ENCODE peak calls at places on chromosomes 5 and 9, in six cellular contexts. D is A549, N is endothelial cell of umbilical vein, C is K562, R is HepG2, G is H1. Y is an unnamed sample.

GRCh38 chr5:139272471-139273321 is 20.8 kb upstream of the MATR3 start:
- DNase-seq in D (no peak), N (no peak), C (no peak), R (peak), G (no peak), Y (no peak)

GRCh38 chr9:126690431-126691051 is 76.8 kb downstream of the LMX1B start:
- DNase-seq in D (peak), N (no peak), C (peak), R (no peak), G (no peak), Y (peak)

GRCh38 chr5:111595425-111595824 is 83.1 kb upstream of the STARD4 start:
- DNase-seq in D (no peak), N (no peak), C (no peak), R (no peak), G (no peak), Y (no peak)

GRCh38 chr5:137731201-137731600 is 4.7 kb downstream of the KLHL3 start:
- DNase-seq in D (no peak), N (no peak), C (no peak), R (no peak), G (no peak), Y (no peak)

GRCh38 chr5:132771559-132771998 is 5.5 kb downstream of the SEPTIN8 start:
- DNase-seq in D (peak), N (peak), C (no peak), R (peak), G (no peak), Y (peak)

GRCh38 chr5:39775458-39776365 is 350.9 kb upstream of the DAB2 start:
- DNase-seq in D (peak), N (peak), C (no peak), R (no peak), G (no peak), Y (no peak)

GRCh38 chr5:157821822-157822622 is 36.9 kb downstream of the CLINT1 start:
- DNase-seq in D (no peak), N (no peak), C (no peak), R (peak), G (no peak), Y (no peak)

GRCh38 chr5:141560725-141561483 is 57.9 kb downstream of the DIAPH1 start:
- DNase-seq in D (peak), N (peak), C (peak), R (peak), G (peak), Y (peak)

GRCh38 chr5:89128930-89129625 is 246.1 kb upstream of the MEF2C start:
- DNase-seq in D (no peak), N (no peak), C (peak), R (no peak), G (no peak), Y (no peak)

GRCh38 chr9:23621166-23621565 is 204.9 kb downstream of the ELAVL2 start:
- DNase-seq in D (no peak), N (no peak), C (no peak), R (no peak), G (no peak), Y (no peak)

GRCh38 chr5:14593326-14594036 is 11.9 kb downstream of the OTULINL start:
- DNase-seq in D (no peak), N (no peak), C (no peak), R (no peak), G (no peak), Y (no peak)

GRCh38 chr9:135340143-135340655 is 139.4 kb upstream of the PPP1R26 start:
- DNase-seq in D (no peak), N (no peak), C (no peak), R (no peak), G (peak), Y (peak)

GRCh38 chr9:135340726-135341475 is 138.7 kb upstream of the PPP1R26 start:
- DNase-seq in D (no peak), N (no peak), C (no peak), R (no peak), G (no peak), Y (peak)

GRCh38 chr9:135343136-135343535 is 136.4 kb upstream of the PPP1R26 start:
- DNase-seq in D (no peak), N (no peak), C (no peak), R (no peak), G (no peak), Y (peak)

GRCh38 chr9:135342206-135343130 is 137.1 kb upstream of the PPP1R26 start:
- DNase-seq in D (no peak), N (no peak), C (no peak), R (no peak), G (no peak), Y (peak)

DNA sequence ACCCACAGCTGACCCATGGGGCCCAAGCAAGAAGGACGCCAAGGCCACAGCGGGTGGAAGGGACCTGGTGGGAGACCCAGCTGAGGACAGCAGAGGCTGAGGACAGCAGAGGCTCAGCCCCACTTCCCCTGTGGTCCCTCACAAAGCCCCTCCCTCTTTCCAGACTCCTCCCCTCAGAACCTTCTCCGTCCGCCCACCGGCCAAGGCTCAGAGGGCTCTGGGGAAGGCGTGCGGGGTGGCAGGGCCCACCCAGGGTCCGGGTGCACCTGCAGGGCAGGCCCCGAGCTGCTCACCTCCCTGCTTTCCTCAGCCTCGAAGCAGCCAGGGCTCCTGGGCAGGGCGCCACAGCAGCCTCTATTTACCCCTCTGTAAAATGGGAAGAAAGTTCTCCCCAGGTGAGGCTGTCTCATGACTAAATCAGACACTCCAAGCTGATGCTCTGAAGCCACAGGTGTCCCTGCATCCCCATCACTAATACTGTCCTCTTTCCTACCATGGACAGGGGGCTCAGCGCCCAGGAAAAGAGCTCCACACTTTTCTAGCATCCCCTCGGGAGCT is 137.9 kb upstream of the PPP1R26 start:
- DNase-seq in D (no peak), N (no peak), C (no peak), R (no peak), G (no peak), Y (peak)
- TF ChIP-seq JUN in D (no peak), N (no peak), C (no peak), R (no peak), G (no peak), Y (no peak)

GRCh38 chr5:59320420-59320819 is 573.1 kb downstream of the PDE4D start:
- DNase-seq in D (no peak), N (no peak), C (no peak), R (no peak), G (no peak), Y (no peak)

GRCh38 chr5:59321631-59322030 is 571.9 kb downstream of the PDE4D start:
- DNase-seq in D (no peak), N (no peak), C (no peak), R (no peak), G (no peak), Y (no peak)

GRCh38 chr5:59319286-59319685 is 574.2 kb downstream of the PDE4D start:
- DNase-seq in D (no peak), N (peak), C (no peak), R (no peak), G (no peak), Y (no peak)

GRCh38 chr5:59317772-59318205 is 575.7 kb downstream of the PDE4D start:
- DNase-seq in D (no peak), N (no peak), C (no peak), R (no peak), G (no peak), Y (no peak)

DNA sequence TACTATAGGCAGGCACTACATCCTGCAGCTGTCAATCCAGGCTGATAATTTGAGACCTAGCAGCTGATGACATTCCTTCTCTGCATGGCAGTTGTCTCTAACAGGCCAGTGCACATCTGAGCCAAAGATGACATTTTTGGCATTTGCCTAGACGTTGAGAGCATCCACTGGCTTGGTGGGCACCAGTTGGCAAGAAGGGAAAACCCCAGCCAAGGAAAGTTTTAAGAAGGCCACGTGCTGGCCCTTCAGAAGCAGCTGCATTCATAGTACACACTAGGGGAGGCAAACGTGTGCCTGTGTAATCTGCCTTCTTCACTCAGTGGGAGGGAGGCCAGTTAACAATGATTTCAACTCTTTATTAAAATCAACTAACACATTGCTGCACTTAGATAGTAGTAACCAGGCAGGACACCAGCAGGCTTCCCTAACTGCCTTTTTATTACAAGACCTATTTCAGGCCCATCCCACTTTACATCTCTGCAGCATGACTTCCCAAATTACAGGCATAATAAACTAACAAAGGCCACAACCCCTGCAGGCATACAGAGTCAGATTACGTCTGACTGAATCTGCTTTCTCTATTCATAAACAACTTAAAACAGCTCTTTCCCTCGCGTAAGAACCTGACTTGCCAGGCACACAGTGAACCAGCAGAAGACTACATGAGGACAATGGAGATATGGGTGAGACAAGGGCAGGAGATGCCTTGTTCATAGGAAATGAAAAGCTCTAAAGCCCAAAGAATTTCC is 576.3 kb downstream of the PDE4D start:
- DNase-seq in D (no peak), N (peak), C (no peak), R (no peak), G (no peak), Y (no peak)
- TF ChIP-seq JUN in D (no peak), N (no peak), C (no peak), R (no peak), G (no peak), Y (no peak)

DNA sequence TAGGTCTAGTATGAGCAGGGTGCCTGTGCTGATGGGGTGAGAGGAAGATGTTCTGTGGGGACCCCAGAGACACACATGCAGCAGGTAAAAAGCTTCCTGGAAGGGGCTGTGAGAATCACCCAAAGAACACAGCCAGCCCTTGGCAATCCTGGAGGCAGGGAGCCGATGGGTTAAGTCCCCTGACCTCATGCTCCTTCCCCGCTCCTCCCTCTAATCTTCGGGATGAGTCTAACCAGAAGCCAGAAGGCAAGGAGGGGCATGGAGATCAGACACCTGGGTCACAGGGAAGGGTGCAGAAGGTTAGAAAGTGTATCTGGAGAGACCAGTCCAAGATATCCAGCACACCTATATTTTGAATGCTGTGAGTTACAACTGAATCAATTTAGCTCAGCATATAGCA is 274.1 kb upstream of the PAPPA start:
- DNase-seq in D (no peak), N (no peak), C (no peak), R (no peak), G (no peak), Y (no peak)
- TF ChIP-seq JUN in D (no peak), N (no peak), C (no peak), R (no peak), G (no peak), Y (no peak)

DNA sequence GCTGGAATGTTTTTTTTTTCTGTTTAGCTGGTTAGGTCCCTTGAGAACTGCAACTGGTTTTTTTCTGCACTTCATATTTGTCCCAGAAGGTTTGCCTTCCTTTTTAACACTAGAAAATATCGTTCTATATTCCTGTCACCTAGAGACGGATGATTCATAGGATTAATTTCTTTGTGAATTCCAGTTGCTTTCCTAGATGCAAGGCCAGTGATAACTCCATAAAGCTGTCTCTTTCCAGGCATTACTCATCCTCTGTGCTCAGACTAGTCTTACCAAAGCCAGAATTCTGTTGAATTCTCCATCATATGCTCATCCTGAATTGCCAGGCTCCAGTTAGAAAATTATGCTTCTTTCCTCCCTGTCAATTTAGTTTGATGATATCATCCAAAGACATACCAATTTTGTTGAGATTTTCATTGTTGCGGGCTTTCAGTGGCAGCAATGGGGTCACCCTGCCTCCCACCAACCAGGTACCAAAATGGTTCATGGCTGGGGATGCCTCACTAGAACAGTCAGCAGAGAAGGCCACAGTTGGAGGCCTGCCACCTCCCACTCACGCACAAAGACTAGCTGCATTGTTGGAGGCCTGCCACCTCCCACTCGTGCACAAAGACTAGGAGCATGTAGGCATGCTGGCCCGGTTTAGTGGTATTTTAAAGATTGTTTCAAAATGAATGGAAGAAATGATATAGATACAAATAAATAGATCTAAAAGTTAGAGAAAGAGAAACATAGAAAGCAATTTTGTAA is 8.5 kb downstream of the BAAT start:
- DNase-seq in D (peak), N (no peak), C (no peak), R (no peak), G (no peak), Y (no peak)
- TF ChIP-seq JUN in D (peak), N (no peak), C (no peak), R (no peak), G (no peak), Y (no peak)

DNA sequence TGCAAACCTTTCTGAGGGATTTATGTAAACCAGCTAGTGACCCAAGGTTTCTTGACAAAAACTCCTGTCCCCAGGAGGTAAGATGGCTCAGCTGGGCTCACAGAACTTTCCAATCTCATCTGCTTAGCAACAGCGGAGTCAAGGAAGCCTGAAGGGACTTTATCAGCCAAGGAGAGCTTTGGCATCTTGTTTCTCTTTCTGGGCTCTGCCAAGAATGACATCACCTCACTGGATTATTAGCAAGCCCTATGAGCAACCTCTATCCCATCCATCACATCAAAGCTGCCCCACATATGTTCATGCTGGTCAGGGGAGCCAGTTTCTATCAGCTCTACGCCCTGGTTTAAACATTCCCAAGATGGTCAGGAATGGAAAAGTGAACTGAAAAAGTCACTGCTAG is 461.3 kb downstream of the ENC1 start:
- DNase-seq in D (no peak), N (peak), C (no peak), R (no peak), G (no peak), Y (no peak)
- TF ChIP-seq JUN in D (no peak), N (no peak), C (no peak), R (no peak), G (no peak), Y (no peak)

GRCh38 chr5:73764586-73764985 is 138.6 kb downstream of the ARHGEF28 start:
- DNase-seq in D (peak), N (peak), C (no peak), R (peak), G (no peak), Y (no peak)
- TF ChIP-seq JUN in D (peak), N (peak), C (no peak), R (peak), G (no peak), Y (no peak)

GRCh38 chr5:9356306-9356942 is 189.5 kb downstream of the SEMA5A start:
- DNase-seq in D (no peak), N (no peak), C (no peak), R (no peak), G (no peak), Y (no peak)
- TF ChIP-seq JUN in D (no peak), N (no peak), C (no peak), R (no peak), G (no peak), Y (no peak)

DNA sequence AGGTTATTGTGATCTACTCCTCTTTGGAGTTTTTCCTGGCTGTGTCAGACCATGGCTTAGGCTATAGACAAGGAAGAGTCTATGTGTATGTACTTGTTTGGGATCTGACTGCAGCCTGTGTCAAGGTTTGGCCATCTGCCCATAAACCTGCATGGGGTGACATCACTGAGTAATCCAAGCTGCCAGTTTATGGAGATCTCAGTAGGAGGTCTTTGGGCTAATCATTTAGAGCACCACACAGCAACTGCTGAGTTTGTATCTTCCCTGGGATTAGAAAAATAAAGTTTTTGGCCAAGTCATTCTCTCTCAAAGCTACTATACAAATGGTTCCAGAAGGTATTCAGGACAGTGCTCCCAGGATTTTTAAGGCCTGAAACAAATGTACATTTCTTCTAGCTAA is 65.5 kb upstream of the HSPB3 start:
- DNase-seq in D (peak), N (peak), C (peak), R (no peak), G (no peak), Y (no peak)
- TF ChIP-seq JUN in D (no peak), N (no peak), C (peak), R (no peak), G (no peak), Y (no peak)